ENCODE peak calls at places on chromosomes 6 and 20, in five cellular contexts. H, G, D, Y and U are unnamed samples.

GRCh38 chr20:44180814-44181213 is 6.2 kb downstream of the JPH2 start:
- DNase-seq in Y (peak; percentile 61), H (no peak), G (peak; percentile 97), D (peak; percentile 53), U (no peak)

GRCh38 chr6:35492664-35493284 is 4.1 kb downstream of the TEAD3 start:
- DNase-seq in D (no peak), H (no peak), Y (no peak), G (no peak), U (no peak)

GRCh38 chr6:33905081-33905609 is 101.3 kb upstream of the MLN start:
- DNase-seq in G (no peak), H (no peak), Y (no peak), D (no peak), U (no peak)

GRCh38 chr6:125233216-125233615 is 68.6 kb downstream of the HDDC2 start:
- DNase-seq in D (no peak), H (no peak), G (no peak), Y (no peak), U (no peak)

GRCh38 chr6:167420177-167420576 is 95.3 kb downstream of the TTLL2 start:
- DNase-seq in Y (peak; percentile 29), G (no peak), H (no peak), D (no peak), U (no peak)

GRCh38 chr6:120083186-120083585 is 733.6 kb upstream of the MAN1A1 start:
- DNase-seq in D (no peak), G (no peak), H (no peak), Y (no peak), U (no peak)

GRCh38 chr6:131014080-131014776 is 48.8 kb downstream of the EPB41L2 start:
- DNase-seq in G (no peak), D (peak; percentile 66), H (no peak), Y (no peak), U (peak; percentile 23)

GRCh38 chr6:138287144-138287955 is 69.1 kb upstream of the PBOV1 start:
- DNase-seq in G (peak; percentile 73), H (no peak), Y (peak; percentile 47), D (peak; percentile 18), U (peak; percentile 29)

GRCh38 chr20:11084508-11084907 is 410.7 kb upstream of the JAG1 start:
- DNase-seq in D (no peak), G (no peak), Y (no peak), H (no peak), U (no peak)

GRCh38 chr20:47038581-47039560 is 144.2 kb downstream of the EYA2 start:
- DNase-seq in D (no peak), H (no peak), Y (no peak), G (no peak), U (no peak)

GRCh38 chr6:41411961-41412360 is 76.6 kb downstream of the NCR2 start:
- DNase-seq in D (no peak), G (no peak), Y (no peak), H (no peak), U (no peak)

GRCh38 chr6:160275511-160276003 is 16.9 kb upstream of the SLC22A2 start:
- DNase-seq in G (no peak), Y (no peak), D (no peak), H (no peak), U (no peak)

GRCh38 chr6:4225207-4225872 is 90.0 kb upstream of the ECI2 start:
- DNase-seq in Y (peak; percentile 50), G (peak; percentile 36), D (no peak), H (no peak), U (no peak)

GRCh38 chr6:137451926-137452325 is 42.3 kb downstream of the OLIG3 start:
- DNase-seq in Y (no peak), G (no peak), H (peak; percentile 52), D (peak; percentile 7), U (peak; percentile 26)

DNA sequence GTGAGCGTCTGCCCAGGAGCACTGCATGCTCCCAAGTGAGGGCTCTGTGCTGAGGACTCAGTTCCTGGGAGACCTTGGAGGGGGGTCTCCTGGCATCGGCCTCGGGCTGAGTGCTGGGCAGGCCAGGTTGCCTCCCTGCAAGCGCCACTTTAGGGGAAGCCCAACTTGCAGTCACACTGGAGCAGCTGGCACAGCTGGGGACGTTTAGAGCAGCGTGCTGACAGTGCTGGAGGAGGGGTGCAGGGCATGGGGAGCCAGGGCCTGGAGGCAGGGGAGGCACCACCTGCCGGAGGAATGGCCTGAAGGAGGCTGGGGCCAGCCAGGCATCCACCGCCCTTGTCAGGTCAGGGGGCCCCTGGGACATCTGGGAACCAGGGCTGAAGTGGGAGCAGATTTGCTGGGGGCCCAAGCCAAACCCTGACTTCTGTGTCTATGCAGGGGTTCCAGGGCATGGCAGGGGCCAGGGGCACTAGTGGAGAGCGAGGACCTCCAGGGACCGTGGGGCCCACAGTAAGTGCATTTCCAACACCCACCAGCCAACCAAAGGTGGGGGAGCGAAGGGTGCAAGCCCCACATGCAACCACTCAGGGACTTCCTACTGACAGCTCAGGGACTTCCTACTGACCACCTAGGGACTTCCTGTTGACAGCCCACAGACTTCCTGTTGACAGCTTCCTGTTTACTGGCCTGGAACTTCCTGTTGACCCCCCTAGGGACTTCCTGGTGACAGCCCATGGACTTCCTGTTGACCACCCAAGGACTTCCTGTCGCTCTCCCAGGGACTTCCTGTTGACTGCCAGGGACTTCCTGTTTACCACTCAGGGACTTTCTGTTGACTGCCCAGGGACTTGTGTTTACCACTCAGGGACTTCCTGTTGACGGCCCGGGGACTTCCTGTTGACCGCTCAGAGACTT is 33.6 kb downstream of the COL20A1 start:
- DNase-seq in G (no peak), H (no peak), Y (no peak), D (no peak), U (no peak)
- H3K4me3 ChIP-seq in G (no peak overlapping the region), H (no peak overlapping the region), Y (no peak overlapping the region), D (no peak overlapping the region), U (no peak overlapping the region)

GRCh38 chr6:156167289-156168076 is 609.7 kb upstream of the ARID1B start:
- DNase-seq in D (peak; percentile 45), G (no peak), H (no peak), Y (no peak), U (peak; percentile 98)
- H3K4me3 ChIP-seq in D (peak overlapping the region; percentile 32), G (no peak overlapping the region), H (no peak overlapping the region), Y (no peak overlapping the region), U (no peak overlapping the region)

GRCh38 chr6:75279418-75279817 is 5.2 kb downstream of the TMEM30A start:
- DNase-seq in D (no peak), Y (no peak), H (no peak), G (no peak), U (peak; percentile 84)

GRCh38 chr6:75280131-75280855 is 4.3 kb downstream of the TMEM30A start:
- DNase-seq in H (no peak), D (no peak), G (no peak), Y (no peak), U (no peak)

GRCh38 chr6:75283907-75284284 is 696 bp downstream of the TMEM30A start:
- DNase-seq in Y (peak; percentile 16), G (no peak), D (no peak), H (no peak), U (no peak)

GRCh38 chr6:75282706-75283105 is 1.9 kb downstream of the TMEM30A start:
- DNase-seq in G (no peak), H (no peak), D (no peak), Y (no peak), U (peak; percentile 34)

GRCh38 chr6:75281643-75282042 is 2.9 kb downstream of the TMEM30A start:
- DNase-seq in D (no peak), G (no peak), H (no peak), Y (no peak), U (peak; percentile 48)
- H3K4me3 ChIP-seq in D (peak overlapping the region; percentile 98), G (peak overlapping the region; percentile 95), H (no peak overlapping the region), Y (peak overlapping the region; percentile 75), U (peak overlapping the region; percentile 91)

GRCh38 chr6:42727084-42727601 is 4.7 kb upstream of the PRPH2 start:
- DNase-seq in D (no peak), H (no peak), G (no peak), Y (no peak), U (peak; percentile 41)

GRCh38 chr6:42729731-42730130 is 7.3 kb upstream of the PRPH2 start:
- DNase-seq in G (no peak), H (no peak), Y (no peak), D (peak; percentile 38), U (no peak)

GRCh38 chr6:42726026-42726425 is 3.6 kb upstream of the PRPH2 start:
- DNase-seq in G (no peak), H (no peak), Y (no peak), D (no peak), U (no peak)

GRCh38 chr6:42726485-42727083 is 4.2 kb upstream of the PRPH2 start:
- DNase-seq in H (peak; percentile 75), G (peak; percentile 90), D (peak; percentile 93), Y (peak; percentile 84), U (peak; percentile 88)

DNA sequence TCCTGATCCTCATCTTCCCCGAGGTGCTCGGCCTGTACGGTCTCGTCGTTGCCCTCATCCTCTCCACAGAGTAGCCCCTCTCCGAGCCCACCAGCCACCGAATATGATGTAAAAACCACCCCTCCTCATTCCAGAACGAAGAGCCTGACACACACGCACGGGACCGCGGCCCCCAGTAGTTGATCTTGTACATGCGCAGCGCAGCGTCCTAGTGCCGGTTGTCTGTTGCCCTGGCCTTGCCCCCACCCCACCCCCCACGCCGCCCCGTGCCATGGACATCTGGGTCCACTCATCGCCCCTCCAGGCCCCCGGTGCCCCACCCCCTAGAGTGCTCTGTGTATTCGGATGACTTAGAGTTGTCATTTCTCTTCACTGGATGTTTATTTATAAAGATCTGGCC is 5.2 kb upstream of the PRPH2 start:
- DNase-seq in H (no peak), G (no peak), D (no peak), Y (no peak), U (no peak)
- H3K4me3 ChIP-seq in H (no peak overlapping the region), G (no peak overlapping the region), D (no peak overlapping the region), Y (no peak overlapping the region), U (peak overlapping the region; percentile 48)

DNA sequence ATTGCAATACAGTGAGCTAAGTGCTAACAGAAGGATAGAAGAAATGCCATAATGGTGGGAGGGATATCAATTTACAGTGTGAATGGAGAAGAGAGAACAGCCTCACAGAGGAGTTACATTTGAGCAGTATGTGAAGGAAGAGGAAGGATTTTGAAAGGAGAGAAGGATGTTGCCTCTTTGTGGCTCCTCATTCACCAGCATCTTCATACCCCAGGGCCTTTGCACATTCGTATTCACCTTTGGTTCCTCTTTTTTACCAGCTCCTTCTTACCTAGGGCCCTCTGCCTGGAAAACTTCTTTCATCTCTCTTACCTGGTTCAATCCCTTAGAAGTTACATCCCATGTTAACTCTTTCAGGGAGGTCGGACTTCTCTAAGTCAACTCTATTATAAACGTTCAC is 341.6 kb downstream of the PRL start:
- DNase-seq in H (no peak), Y (no peak), D (no peak), G (no peak), U (no peak)
- H3K4me3 ChIP-seq in H (no peak overlapping the region), Y (no peak overlapping the region), D (no peak overlapping the region), G (no peak overlapping the region), U (no peak overlapping the region)

GRCh38 chr6:110298916-110299315 is 59.2 kb downstream of the METTL24 start:
- DNase-seq in H (no peak), G (no peak), D (no peak), Y (no peak), U (no peak)

GRCh38 chr6:110295451-110296145 is 62.6 kb downstream of the METTL24 start:
- DNase-seq in H (no peak), Y (no peak), D (no peak), G (no peak), U (no peak)

GRCh38 chr6:110296151-110297028 is 61.8 kb downstream of the METTL24 start:
- DNase-seq in H (no peak), Y (no peak), G (no peak), D (no peak), U (no peak)
- H3K4me3 ChIP-seq in H (no peak overlapping the region), Y (no peak overlapping the region), G (no peak overlapping the region), D (no peak overlapping the region), U (no peak overlapping the region)

GRCh38 chr6:39227476-39227875 is 1.8 kb downstream of the KCNK5 start:
- DNase-seq in Y (no peak), G (no peak), D (no peak), H (no peak), U (no peak)
- H3K4me3 ChIP-seq in Y (peak overlapping the region; percentile 66), G (no peak overlapping the region), D (no peak overlapping the region), H (no peak overlapping the region), U (no peak overlapping the region)